ENCODE peak calls at places on chromosomes 4 and X, in four cellular contexts. B, M, X and D are unnamed samples.

GRCh38 chrX:27600686-27601085 is 10.5 kb downstream of the DCAF8L2 start:
- DNase-seq in B (no peak), X (no peak), M (no peak), D (no peak)

GRCh38 chr4:15234585-15235126 is 193.2 kb upstream of the C1QTNF7 start:
- DNase-seq in B (peak), X (no peak), M (no peak), D (no peak)

GRCh38 chr4:47287735-47288134 is 175.8 kb downstream of the COMMD8 start:
- DNase-seq in B (peak), X (no peak), M (no peak), D (no peak)

GRCh38 chr4:81566076-81566663 is 94.5 kb upstream of the RASGEF1B start:
- DNase-seq in M (no peak), X (no peak), B (no peak), D (no peak)

GRCh38 chrX:104315555-104315954 is 60.8 kb upstream of the ESX1 start:
- DNase-seq in X (no peak), M (no peak), B (no peak), D (no peak)

GRCh38 chr4:134936014-134936413 is 734.4 kb upstream of the PABPC4L start:
- DNase-seq in M (no peak), B (no peak), X (no peak), D (no peak)

GRCh38 chr4:39369301-39369700 is 3.1 kb upstream of the RFC1 start:
- DNase-seq in X (no peak), M (no peak), B (no peak), D (no peak)

GRCh38 chr4:35541146-35541887 is 703.0 kb downstream of the ARAP2 start:
- DNase-seq in X (no peak), B (no peak), M (no peak), D (no peak)

GRCh38 chrX:15301924-15302323 is 13.5 kb downstream of the ASB11 start:
- DNase-seq in B (no peak), M (peak), X (peak), D (peak)

GRCh38 chr4:178081931-178082330 is 639.7 kb upstream of the AGA start:
- DNase-seq in B (no peak), M (no peak), X (no peak), D (no peak)

GRCh38 chr4:180669637-180670036 is 1573.6 kb upstream of the TENM3 start:
- DNase-seq in X (no peak), B (no peak), M (no peak), D (no peak)

GRCh38 chr4:2927016-2927695 is 36.0 kb downstream of the NOP14 start:
- DNase-seq in M (peak), X (peak), B (no peak), D (no peak)

GRCh38 chr4:189941005-189941450 is 356 bp downstream of the FRG1 start:
- DNase-seq in M (no peak), X (no peak), B (no peak), D (no peak)

GRCh38 chr4:146336413-146336807 is 122.1 kb downstream of the REELD1 start:
- DNase-seq in X (no peak), B (no peak), M (no peak), D (no peak)

GRCh38 chr4:98433608-98434198 is 172.5 kb downstream of the RAP1GDS1 start:
- DNase-seq in B (no peak), X (no peak), M (no peak), D (no peak)

GRCh38 chr4:101961144-101961543 is 170.6 kb downstream of the BANK1 start:
- DNase-seq in B (no peak), X (no peak), M (no peak), D (no peak)

GRCh38 chrX:11757729-11758399 is at the start of gene MSL3:
- DNase-seq in B (no peak), X (peak), M (peak), D (peak)

GRCh38 chrX:103941201-103941975 is 21.0 kb upstream of the TMSB15B start:
- DNase-seq in M (no peak), X (no peak), B (no peak), D (peak)

GRCh38 chr4:23887989-23888388 is 1.9 kb downstream of the PPARGC1A start:
- DNase-seq in M (peak), B (no peak), X (no peak), D (no peak)

GRCh38 chr4:8594097-8595038 is 1.8 kb downstream of the CPZ start:
- DNase-seq in B (peak), M (no peak), X (peak), D (no peak)

GRCh38 chr4:14247767-14248166 is 620.2 kb upstream of the BOD1L1 start:
- DNase-seq in B (no peak), X (no peak), M (no peak), D (no peak)

GRCh38 chrX:30955687-30956086 is 66.6 kb upstream of the TAB3 start:
- DNase-seq in X (no peak), B (no peak), M (no peak), D (no peak)

GRCh38 chrX:64894454-64895038 is 81.7 kb downstream of the ZC4H2 start:
- DNase-seq in M (no peak), X (no peak), B (no peak), D (peak)

GRCh38 chr4:22129454-22130075 is 181.0 kb upstream of the KCNIP4 start:
- DNase-seq in M (no peak), B (peak), X (no peak), D (peak)

GRCh38 chr4:155433636-155434360 is 57.0 kb upstream of the MAP9 start:
- DNase-seq in X (no peak), B (no peak), M (no peak), D (no peak)

GRCh38 chr4:4533461-4534169 is 8.2 kb downstream of the STX18 start:
- DNase-seq in M (no peak), B (no peak), X (no peak), D (no peak)

GRCh38 chrX:129833153-129834004 is 10.3 kb downstream of the ZDHHC9 start:
- DNase-seq in M (no peak), X (no peak), B (no peak), D (no peak)

GRCh38 chrX:53768451-53769246 is 82.1 kb upstream of the HUWE1 start:
- DNase-seq in B (no peak), M (no peak), X (no peak), D (no peak)

GRCh38 chrX:310621-311155 is 7.9 kb downstream of the GTPBP6 start:
- DNase-seq in M (peak), X (peak), B (no peak), D (no peak)

GRCh38 chr4:155906554-155907247 is 3.2 kb downstream of the TDO2 start:
- DNase-seq in M (no peak), X (peak), B (peak), D (no peak)

GRCh38 chr4:157115613-157116340 is 39.8 kb downstream of the GLRB start:
- DNase-seq in X (no peak), B (peak), M (no peak), D (no peak)

GRCh38 chr4:153684182-153685073 is at the start of gene TLR2:
- DNase-seq in M (peak), X (peak), B (no peak), D (no peak)

GRCh38 chr4:445410-445809 is 53.5 kb downstream of the ZNF721 start:
- DNase-seq in X (no peak), M (no peak), B (no peak), D (no peak)

GRCh38 chr4:160423879-160424451 is 1321.1 kb downstream of the RAPGEF2 start:
- DNase-seq in B (no peak), M (no peak), X (no peak), D (no peak)

GRCh38 chrX:48025561-48025960 is 18.8 kb downstream of the SPACA5 start:
- DNase-seq in X (peak), B (peak), M (no peak), D (peak)

DNA sequence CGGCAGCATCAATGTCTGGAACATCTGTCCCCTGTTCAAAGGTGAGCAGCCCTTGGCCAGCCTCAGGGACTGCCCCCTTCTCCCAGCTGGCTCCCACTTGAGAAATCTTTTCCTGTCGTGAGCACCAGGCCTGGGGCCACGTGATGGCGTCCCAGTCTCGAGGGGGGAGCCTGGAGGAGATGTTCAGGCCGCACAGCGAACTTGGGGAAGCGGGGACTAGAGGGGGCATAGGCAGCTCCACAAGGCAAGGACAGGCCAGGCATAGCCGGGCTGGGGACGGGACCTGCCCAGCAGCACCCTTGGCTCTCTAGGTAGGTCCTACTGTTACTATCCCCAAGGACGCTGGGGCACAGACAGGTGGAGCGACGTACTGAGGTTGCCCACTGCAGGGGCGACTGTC is 2.7 kb downstream of the SLC6A8 start:
- DNase-seq in X (no peak), B (no peak), M (peak), D (no peak)
- H3K4me3 ChIP-seq in X (no peak), B (peak), M (peak), D (no peak)

GRCh38 chr4:75727073-75727472 is 2.7 kb downstream of the USO1 start:
- DNase-seq in B (no peak), X (no peak), M (no peak), D (no peak)
- H3K4me3 ChIP-seq in B (peak), X (peak), M (peak), D (no peak)

GRCh38 chrX:19800821-19801220 is 86.6 kb downstream of the SH3KBP1 start:
- DNase-seq in B (no peak), X (no peak), M (no peak), D (no peak)

GRCh38 chrX:19798423-19798822 is 89.0 kb downstream of the SH3KBP1 start:
- DNase-seq in X (no peak), B (no peak), M (no peak), D (no peak)

GRCh38 chrX:19804168-19804567 is 83.2 kb downstream of the SH3KBP1 start:
- DNase-seq in B (no peak), M (no peak), X (no peak), D (no peak)

GRCh38 chrX:19795289-19795688 is 92.1 kb downstream of the SH3KBP1 start:
- DNase-seq in M (no peak), X (no peak), B (no peak), D (no peak)

DNA sequence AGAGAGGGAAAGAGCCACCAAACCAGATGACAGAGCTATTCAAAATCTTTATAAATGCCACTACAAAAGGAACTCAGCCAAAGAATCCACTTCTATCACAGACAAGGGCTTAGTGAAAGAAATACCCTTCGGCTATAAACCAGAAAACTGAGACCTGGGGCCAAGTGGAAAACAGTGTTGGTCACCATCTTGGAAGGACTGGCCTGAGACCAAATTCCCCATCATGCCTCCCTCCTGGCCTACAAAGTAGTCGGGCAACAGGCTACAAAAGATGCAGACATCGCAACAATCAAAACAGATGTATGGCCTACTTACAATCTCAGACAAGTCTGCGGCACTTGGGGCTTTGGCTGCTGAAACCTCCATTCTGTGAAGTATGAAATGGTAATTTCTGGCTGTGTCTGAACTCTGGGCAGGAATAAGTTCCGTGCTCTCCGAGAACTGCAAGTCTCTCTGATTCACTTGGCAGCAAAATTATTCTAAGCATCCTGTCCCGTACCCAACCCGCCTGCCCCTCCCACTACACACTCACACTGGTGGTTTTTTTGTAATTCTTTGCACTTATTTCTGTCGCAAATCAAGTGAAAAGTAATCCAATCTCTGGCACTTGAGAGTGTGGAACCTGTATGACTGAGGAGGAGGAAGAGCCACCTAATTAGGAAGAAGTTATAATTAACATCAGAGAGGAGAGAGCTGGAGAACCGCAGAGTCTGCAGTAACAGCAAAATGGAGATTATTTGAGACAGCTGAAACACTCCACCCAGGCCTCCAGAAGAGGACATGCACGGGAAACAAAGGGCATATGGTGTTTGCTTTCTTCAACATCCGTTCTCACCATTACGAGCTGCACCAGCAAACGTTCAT is 87.8 kb downstream of the SH3KBP1 start:
- DNase-seq in M (no peak), X (peak), B (no peak), D (peak)
- H3K4me3 ChIP-seq in M (no peak), X (no peak), B (peak), D (peak)

GRCh38 chr4:174928575-174929253 is 10.6 kb downstream of the ADAM29 start:
- DNase-seq in M (no peak), X (no peak), B (no peak), D (peak)
- H3K4me3 ChIP-seq in M (no peak), X (no peak), B (no peak), D (no peak)

GRCh38 chrX:40933132-40934078 is 151.8 kb upstream of the USP9X start:
- DNase-seq in B (no peak), M (no peak), X (no peak), D (peak)
- H3K4me3 ChIP-seq in B (peak), M (peak), X (peak), D (peak)

GRCh38 chr4:140047781-140048180 is 106.2 kb downstream of the MAML3 start:
- DNase-seq in B (no peak), M (no peak), X (no peak), D (no peak)

GRCh38 chr4:140049024-140049923 is 104.7 kb downstream of the MAML3 start:
- DNase-seq in B (no peak), M (no peak), X (peak), D (peak)

GRCh38 chr4:140048419-140049022 is 105.5 kb downstream of the MAML3 start:
- DNase-seq in M (no peak), X (no peak), B (no peak), D (no peak)

GRCh38 chr4:140052050-140052449 is 101.9 kb downstream of the MAML3 start:
- DNase-seq in B (no peak), X (peak), M (peak), D (no peak)

DNA sequence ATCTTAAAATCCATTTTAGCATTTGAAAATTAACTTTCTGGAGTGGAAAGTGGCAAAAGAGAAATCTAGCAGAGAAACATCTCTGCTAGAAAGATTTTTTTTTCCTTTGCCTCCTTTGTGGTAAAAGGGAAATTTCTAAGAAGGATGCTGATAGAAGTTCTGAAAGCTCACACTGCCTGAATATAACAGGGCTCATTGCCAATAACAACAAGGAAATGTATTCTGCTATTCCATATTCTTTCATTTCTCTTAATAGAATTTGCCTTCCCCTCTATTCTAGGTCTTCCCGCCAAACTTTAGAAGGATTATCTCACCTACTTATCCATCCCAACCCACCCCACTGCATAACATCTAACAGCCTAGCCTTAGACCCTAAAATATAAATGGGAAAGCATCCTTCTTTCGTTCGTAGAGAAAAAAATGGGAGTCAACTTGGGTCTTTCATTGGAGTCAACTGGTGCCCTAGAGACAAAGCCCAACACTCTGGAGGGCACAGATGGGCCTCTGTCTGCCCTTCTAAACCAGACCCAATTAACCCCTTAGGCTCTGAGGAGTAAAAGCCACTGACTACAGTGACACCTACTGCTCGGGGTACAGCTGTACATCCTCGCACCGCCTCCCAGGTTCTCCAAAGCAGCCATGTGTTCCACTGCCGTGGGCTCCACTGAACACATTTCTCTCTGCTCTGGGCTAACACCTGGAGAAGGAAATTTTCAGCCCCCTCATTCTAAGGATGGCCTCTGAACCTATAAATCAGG is 103.9 kb downstream of the MAML3 start:
- DNase-seq in X (no peak), B (no peak), M (no peak), D (peak)
- H3K4me3 ChIP-seq in X (peak), B (no peak), M (peak), D (peak)

DNA sequence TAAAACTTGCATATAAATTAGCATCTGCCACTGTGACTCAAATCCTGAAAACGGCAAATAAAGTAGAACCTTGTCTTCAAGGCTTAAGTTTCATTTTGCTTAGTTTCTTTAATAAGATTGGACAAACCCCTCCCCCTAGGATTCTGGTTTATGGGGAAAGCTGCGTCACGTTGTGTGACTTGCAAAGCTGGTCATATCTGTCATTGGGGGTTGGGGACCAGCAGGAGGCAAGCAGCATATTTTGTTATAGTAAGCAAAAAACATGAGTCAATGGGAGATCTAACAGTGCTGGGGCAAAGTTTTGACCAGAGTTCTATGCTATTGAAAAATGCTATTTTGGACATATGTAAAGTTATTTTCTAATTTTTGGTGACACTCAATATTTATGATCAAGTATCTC is 407.3 kb downstream of the PCDH18 start:
- DNase-seq in B (peak), X (peak), M (peak), D (no peak)
- H3K4me3 ChIP-seq in B (peak), X (peak), M (peak), D (no peak)

GRCh38 chr4:108110450-108110849 is 58.3 kb downstream of the LEF1 start:
- DNase-seq in X (no peak), B (no peak), M (no peak), D (no peak)

GRCh38 chr4:108111781-108112180 is 57.0 kb downstream of the LEF1 start:
- DNase-seq in B (no peak), M (no peak), X (no peak), D (no peak)

GRCh38 chr4:108109111-108109510 is 59.6 kb downstream of the LEF1 start:
- DNase-seq in X (no peak), M (no peak), B (no peak), D (no peak)

GRCh38 chr4:108107729-108108382 is 60.9 kb downstream of the LEF1 start:
- DNase-seq in B (no peak), X (no peak), M (no peak), D (peak)

GRCh38 chr4:108109997-108110416 is 58.7 kb downstream of the LEF1 start:
- DNase-seq in M (no peak), B (no peak), X (no peak), D (no peak)
- H3K4me3 ChIP-seq in M (no peak), B (no peak), X (no peak), D (no peak)

DNA sequence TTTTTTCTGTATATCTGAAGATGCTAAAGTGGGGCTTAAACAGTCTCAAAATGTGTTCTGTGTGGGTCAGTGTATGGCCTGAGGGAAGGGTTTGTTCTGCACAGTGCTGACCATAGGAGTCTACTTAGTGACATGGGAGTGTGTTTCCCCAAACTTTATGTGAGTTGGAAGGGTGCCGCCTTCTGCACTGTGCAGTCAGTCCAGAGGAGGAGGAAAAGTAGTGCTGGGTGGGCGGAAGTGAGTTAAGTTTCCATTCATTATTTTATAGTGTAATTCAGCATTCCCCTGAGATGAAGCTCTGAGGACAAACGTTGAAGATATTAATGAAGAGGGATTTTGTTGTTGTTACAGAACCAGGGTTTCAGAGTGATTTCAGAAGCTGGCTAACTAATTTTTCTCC is 2.9 kb downstream of the CHST7 start:
- DNase-seq in B (no peak), X (peak), M (no peak), D (no peak)
- H3K4me3 ChIP-seq in B (peak), X (peak), M (peak), D (no peak)